ENCODE peak calls at places on chromosome 21, in seven cellular contexts. Q is GM12878, L is fibroblast of lung, I is Karpas-422, D is GM23248, H is HepG2, K is astrocyte. A is an unnamed sample.

GRCh38 chr21:20301395-20301794 is 696.8 kb upstream of the NCAM2 start:
- DNase-seq in Q (no peak), L (no peak), I (no peak), D (no peak), H (no peak), K (no peak), A (no peak)

GRCh38 chr21:34728479-34728878 is 59.7 kb downstream of the CLIC6 start:
- DNase-seq in Q (no peak), L (no peak), I (no peak), D (no peak), H (no peak), K (no peak), A (peak; percentile 21)

GRCh38 chr21:38989745-38990423 is 184.2 kb downstream of the ETS2 start:
- DNase-seq in Q (no peak), L (peak; percentile 94), I (no peak), D (peak; percentile 76), H (peak; percentile 88), K (peak; percentile 92), A (peak; percentile 48)

GRCh38 chr21:38388684-38389676 is 109.3 kb downstream of the ERG start:
- DNase-seq in Q (no peak), L (peak; percentile 1), I (no peak), D (peak; percentile 8), H (no peak), K (no peak), A (no peak)

GRCh38 chr21:34801519-34802132 is 132.8 kb downstream of the CLIC6 start:
- DNase-seq in Q (no peak), L (no peak), I (peak; percentile 64), D (no peak), H (no peak), K (no peak), A (peak; percentile 30)

GRCh38 chr21:36647279-36648093 is 51.4 kb upstream of the SIM2 start:
- DNase-seq in Q (no peak), L (peak; percentile 76), I (no peak), D (no peak), H (peak; percentile 68), K (peak; percentile 70), A (peak; percentile 89)

GRCh38 chr21:25569711-25570110 is 37.6 kb downstream of the MRPL39 start:
- DNase-seq in Q (no peak), L (no peak), I (no peak), D (no peak), H (no peak), K (no peak), A (no peak)

GRCh38 chr21:41234574-41234973 is 66.6 kb downstream of the BACE2 start:
- DNase-seq in Q (no peak), L (no peak), I (no peak), D (no peak), H (no peak), K (no peak), A (no peak)

GRCh38 chr21:38136201-38136600 is 120.6 kb upstream of the KCNJ15 start:
- DNase-seq in Q (no peak), L (peak; percentile 33), I (no peak), D (peak; percentile 73), H (no peak), K (peak; percentile 23), A (peak; percentile 46)

GRCh38 chr21:40929833-40930232 is 82.9 kb upstream of the DSCAM start:
- DNase-seq in Q (no peak), L (no peak), I (no peak), D (no peak), H (no peak), K (no peak), A (no peak)

GRCh38 chr21:31034378-31034777 is 3.9 kb downstream of the KRTAP19-8 start:
- DNase-seq in Q (no peak), L (no peak), I (no peak), D (peak; percentile 2), H (no peak), K (no peak), A (peak; percentile 35)

GRCh38 chr21:39384674-39385298 is 35.9 kb upstream of the HMGN1 start:
- DNase-seq in Q (no peak), L (peak; percentile 65), I (no peak), D (peak; percentile 23), H (peak; percentile 12), K (peak; percentile 54), A (peak; percentile 55)

GRCh38 chr21:30209571-30209970 is 6.3 kb downstream of the CLDN8 start:
- DNase-seq in Q (no peak), L (no peak), I (no peak), D (no peak), H (no peak), K (no peak), A (peak; percentile 30)

GRCh38 chr21:29656504-29657227 is 283.1 kb downstream of the GRIK1 start:
- DNase-seq in Q (no peak), L (peak; percentile 98), I (no peak), D (peak; percentile 69), H (no peak), K (peak; percentile 98), A (peak; percentile 54)

GRCh38 chr21:39788383-39788782 is 43.4 kb downstream of the IGSF5 start:
- DNase-seq in Q (no peak), L (peak; percentile 94), I (peak; percentile 48), D (peak; percentile 48), H (peak; percentile 71), K (peak; percentile 92), A (peak; percentile 89)

GRCh38 chr21:14955936-14956520 is 108.8 kb downstream of the NRIP1 start:
- DNase-seq in Q (no peak), L (no peak), I (no peak), D (no peak), H (no peak), K (no peak), A (peak; percentile 61)

GRCh38 chr21:26224351-26224750 is 53.8 kb upstream of the APP start:
- DNase-seq in Q (no peak), L (no peak), I (no peak), D (no peak), H (no peak), K (no peak), A (no peak)

GRCh38 chr21:41817228-41817627 is 50.4 kb upstream of the RIPK4 start:
- DNase-seq in Q (no peak), L (peak; percentile 62), I (peak; percentile 79), D (peak; percentile 87), H (peak; percentile 44), K (peak; percentile 47), A (peak; percentile 89)

GRCh38 chr21:36320421-36321324 is 676 bp downstream of the MORC3 start:
- DNase-seq in Q (peak; percentile 17), L (peak; percentile 73), I (peak; percentile 62), D (peak; percentile 88), H (peak; percentile 35), K (peak; percentile 58), A (peak; percentile 70)

GRCh38 chr21:41804381-41804780 is 37.5 kb upstream of the RIPK4 start:
- DNase-seq in Q (no peak), L (no peak), I (no peak), D (no peak), H (no peak), K (no peak), A (no peak)

GRCh38 chr21:34974162-34974981 is 74.7 kb downstream of the RUNX1 start:
- DNase-seq in Q (peak; percentile 73), L (no peak), I (peak; percentile 86), D (no peak), H (peak; percentile 46), K (no peak), A (no peak)

GRCh38 chr21:45913416-45913765 is 68.2 kb upstream of the COL6A1 start:
- DNase-seq in Q (no peak), L (no peak), I (no peak), D (no peak), H (no peak), K (no peak), A (no peak)

GRCh38 chr21:45913886-45914285 is 67.7 kb upstream of the COL6A1 start:
- DNase-seq in Q (no peak), L (no peak), I (no peak), D (no peak), H (no peak), K (no peak), A (no peak)

GRCh38 chr21:45914321-45914845 is 67.2 kb upstream of the COL6A1 start:
- DNase-seq in Q (no peak), L (no peak), I (no peak), D (no peak), H (no peak), K (no peak), A (no peak)

GRCh38 chr21:45911806-45912325 is 69.7 kb upstream of the COL6A1 start:
- DNase-seq in Q (no peak), L (no peak), I (no peak), D (no peak), H (no peak), K (no peak), A (no peak)

GRCh38 chr21:45912611-45913415 is 68.8 kb upstream of the COL6A1 start:
- DNase-seq in Q (no peak), L (no peak), I (no peak), D (no peak), H (no peak), K (no peak), A (no peak)
- H3K9ac ChIP-seq in Q (no peak overlapping the region), L (no peak overlapping the region), I (no peak overlapping the region), D (no peak overlapping the region), H (no peak overlapping the region), K (no peak overlapping the region), A (no peak overlapping the region)

DNA sequence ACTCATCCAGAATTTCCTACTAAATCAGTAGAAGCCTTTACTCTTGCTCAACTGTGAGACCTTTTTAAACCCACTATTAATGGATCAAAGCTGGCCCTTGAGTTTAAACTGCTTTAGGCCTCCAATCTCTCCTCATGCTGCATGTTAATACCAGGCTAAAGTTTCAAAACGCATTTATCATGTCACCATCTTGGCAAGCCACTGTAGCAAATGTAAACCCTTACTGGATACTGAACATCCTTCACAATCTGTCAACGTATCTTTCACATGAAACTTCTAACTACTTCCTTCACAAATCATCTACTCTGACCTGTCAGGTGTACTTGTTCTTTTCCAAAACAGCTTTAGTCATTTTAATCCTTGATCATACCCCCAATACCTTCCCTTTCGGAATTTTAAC is 3.0 kb downstream of the PAXBP1 start:
- DNase-seq in Q (no peak), L (peak; percentile 22), I (no peak), D (no peak), H (no peak), K (peak; percentile 12), A (no peak)
- H3K79me2 ChIP-seq in Q (peaks cover 70% of the 10 kb centered on the region), L (peaks cover 61% of the 10 kb centered on the region), I (peaks cover 83% of the 10 kb centered on the region), D (peaks cover 73% of the 10 kb centered on the region), H (peaks cover 61% of the 10 kb centered on the region), K (peaks cover 79% of the 10 kb centered on the region), A (peaks cover 71% of the 10 kb centered on the region)

GRCh38 chr21:28541371-28542112 is 451.1 kb downstream of the LTN1 start:
- DNase-seq in Q (no peak), L (peak; percentile 5), I (no peak), D (no peak), H (no peak), K (no peak), A (no peak)
- H3K9ac ChIP-seq in Q (no peak overlapping the region), L (no peak overlapping the region), I (no peak overlapping the region), D (no peak overlapping the region), H (no peak overlapping the region), K (no peak overlapping the region), A (peak overlapping the region; percentile 92)

GRCh38 chr21:43362306-43362927 is 64.5 kb downstream of the SIK1 start:
- DNase-seq in Q (no peak), L (peak; percentile 71), I (peak; percentile 85), D (peak; percentile 88), H (no peak), K (peak; percentile 68), A (no peak)
- H3K79me2 ChIP-seq in Q (no peaks in the 10 kb centered on the region), L (no peaks in the 10 kb centered on the region), I (no peaks in the 10 kb centered on the region), D (no peaks in the 10 kb centered on the region), H (no peaks in the 10 kb centered on the region), K (no peaks in the 10 kb centered on the region), A (no peaks in the 10 kb centered on the region)

A was measured in PC-3.